ENCODE peak calls at places on chromosomes 2 and 18, in four cellular contexts. A is PC-3, E is fibroblast of pulmonary artery, G is PC-9. W is an unnamed sample.

GRCh38 chr18:47758000-47758399 is 172.5 kb downstream of the SMAD2 start:
- DNase-seq in G (no peak), E (peak; percentile 12), A (peak; percentile 7), W (no peak)

GRCh38 chr2:31476511-31477171 is 62.1 kb upstream of the XDH start:
- DNase-seq in A (no peak), E (no peak), G (no peak), W (peak; percentile 56)

GRCh38 chr2:152415231-152415642 is 80.3 kb downstream of the FMNL2 start:
- DNase-seq in A (peak; percentile 62), E (peak; percentile 74), G (peak; percentile 88), W (peak; percentile 47)

GRCh38 chr2:145649061-145649460 is 1129.1 kb upstream of the ZEB2 start:
- DNase-seq in A (no peak), G (no peak), E (no peak), W (no peak)

GRCh38 chr18:36334798-36335197 is 37.3 kb downstream of the FHOD3 start:
- DNase-seq in E (no peak), G (no peak), A (no peak), W (no peak)

GRCh38 chr2:127455566-127456493 is 37.6 kb downstream of the PROC start:
- DNase-seq in G (peak; percentile 22), A (no peak), E (no peak), W (no peak)

GRCh38 chr2:238854699-238855111 is 6.8 kb downstream of the TWIST2 start:
- DNase-seq in E (no peak), A (no peak), G (no peak), W (no peak)

GRCh38 chr2:18378020-18378653 is 182.3 kb downstream of the RDH14 start:
- DNase-seq in A (peak; percentile 68), E (peak; percentile 64), G (peak; percentile 47), W (peak; percentile 33)

GRCh38 chr2:106982350-106982749 is 96.4 kb upstream of the ST6GAL2 start:
- DNase-seq in E (peak; percentile 49), A (peak; percentile 81), G (no peak), W (peak; percentile 27)

GRCh38 chr2:208609166-208609804 is 202.7 kb downstream of the PTH2R start:
- DNase-seq in A (no peak), E (no peak), G (no peak), W (no peak)

GRCh38 chr2:179417436-179417949 is 152.9 kb upstream of the SESTD1 start:
- DNase-seq in G (no peak), A (no peak), E (no peak), W (no peak)

GRCh38 chr2:11688222-11689069 is 18.5 kb upstream of the NTSR2 start:
- DNase-seq in E (peak; percentile 87), A (peak; percentile 79), G (peak; percentile 90), W (peak; percentile 74)

GRCh38 chr2:11691071-11691660 is 21.2 kb upstream of the NTSR2 start:
- DNase-seq in E (no peak), A (no peak), G (peak; percentile 13), W (no peak)

GRCh38 chr2:11684894-11685460 is 15.0 kb upstream of the NTSR2 start:
- DNase-seq in G (no peak), A (no peak), E (no peak), W (no peak)

GRCh38 chr2:11685906-11686470 is 16.0 kb upstream of the NTSR2 start:
- DNase-seq in G (no peak), E (no peak), A (no peak), W (no peak)

GRCh38 chr2:11687736-11688135 is 17.7 kb upstream of the NTSR2 start:
- DNase-seq in E (no peak), G (peak; percentile 81), A (peak; percentile 70), W (no peak)
- TF ChIP-seq CTCF in E (no peak), G (no peak), A (no peak), W (no peak)

DNA sequence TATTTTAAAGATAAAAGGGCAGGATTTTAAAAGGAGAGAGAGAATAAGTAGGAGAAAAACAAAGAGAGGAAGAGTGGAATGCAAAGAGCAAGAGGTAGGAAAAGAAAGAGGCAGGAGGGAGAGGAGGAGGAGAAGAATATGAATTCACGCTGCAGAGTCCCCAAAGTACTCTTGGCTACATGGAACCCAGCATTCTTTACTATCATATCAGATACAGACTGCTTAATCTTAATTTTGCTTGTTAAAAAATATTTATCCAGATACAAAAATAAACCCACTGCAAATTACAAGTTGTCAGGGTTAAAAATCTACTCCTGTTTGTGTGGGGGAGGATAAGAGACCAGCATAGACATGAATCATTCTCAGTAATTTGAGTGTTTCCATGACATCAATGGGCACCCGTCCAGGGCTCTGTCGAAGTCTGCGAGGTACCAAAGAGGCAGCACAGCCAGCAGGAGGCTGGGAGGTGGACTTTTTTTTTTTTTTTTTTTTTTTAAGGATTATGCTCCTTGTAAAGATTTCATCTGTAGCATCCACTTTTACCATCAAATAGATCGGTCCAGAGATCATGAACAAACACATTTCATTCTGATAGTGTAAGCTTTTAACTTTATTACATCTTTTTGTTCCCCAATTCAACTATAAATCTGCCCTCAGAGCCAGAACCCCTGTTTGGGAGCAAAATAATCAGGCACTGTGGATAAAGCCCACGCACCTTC is 182.2 kb downstream of the TCF4 start:
- DNase-seq in G (peak; percentile 54), A (peak; percentile 93), E (peak; percentile 99), W (peak; percentile 86)
- TF ChIP-seq CTCF in G (no peak), A (no peak), E (peak; percentile 28), W (peak; percentile 16)

GRCh38 chr2:8543412-8544167 is 138.3 kb upstream of the ID2 start:
- DNase-seq in G (no peak), A (peak; percentile 78), E (peak; percentile 76), W (peak; percentile 86)

GRCh38 chr2:8546319-8547283 is 135.3 kb upstream of the ID2 start:
- DNase-seq in E (no peak), A (no peak), G (no peak), W (no peak)

GRCh38 chr2:8545676-8546318 is 136.1 kb upstream of the ID2 start:
- DNase-seq in E (no peak), A (no peak), G (no peak), W (no peak)

GRCh38 chr2:8544168-8544785 is 137.6 kb upstream of the ID2 start:
- DNase-seq in A (no peak), G (no peak), E (no peak), W (no peak)

GRCh38 chr2:8544786-8545631 is 136.8 kb upstream of the ID2 start:
- DNase-seq in G (no peak), E (peak; percentile 77), A (peak; percentile 56), W (peak; percentile 93)
- TF ChIP-seq CTCF in G (no peak), E (peak; percentile 29), A (peak; percentile 64), W (peak; percentile 59)

GRCh38 chr2:98615481-98615880 is 7.1 kb downstream of the UNC50 start:
- DNase-seq in G (no peak), A (no peak), E (no peak), W (peak; percentile 1)
- TF ChIP-seq CTCF in G (no peak), A (peak; percentile 29), E (peak; percentile 12), W (no peak)

GRCh38 chr2:196639180-196640030 is at the start of gene CCDC150:
- DNase-seq in G (peak; percentile 81), A (peak; percentile 97), E (peak; percentile 95), W (peak; percentile 90)
- TF ChIP-seq CTCF in G (no peak), A (peak; percentile 47), E (peak; percentile 27), W (peak; percentile 45)

GRCh38 chr2:192749606-192750200 is 555.0 kb upstream of the TMEFF2 start:
- DNase-seq in A (peak; percentile 41), E (peak; percentile 24), G (no peak), W (no peak)
- TF ChIP-seq CTCF in A (peak; percentile 61), E (peak; percentile 37), G (peak; percentile 43), W (no peak)

DNA sequence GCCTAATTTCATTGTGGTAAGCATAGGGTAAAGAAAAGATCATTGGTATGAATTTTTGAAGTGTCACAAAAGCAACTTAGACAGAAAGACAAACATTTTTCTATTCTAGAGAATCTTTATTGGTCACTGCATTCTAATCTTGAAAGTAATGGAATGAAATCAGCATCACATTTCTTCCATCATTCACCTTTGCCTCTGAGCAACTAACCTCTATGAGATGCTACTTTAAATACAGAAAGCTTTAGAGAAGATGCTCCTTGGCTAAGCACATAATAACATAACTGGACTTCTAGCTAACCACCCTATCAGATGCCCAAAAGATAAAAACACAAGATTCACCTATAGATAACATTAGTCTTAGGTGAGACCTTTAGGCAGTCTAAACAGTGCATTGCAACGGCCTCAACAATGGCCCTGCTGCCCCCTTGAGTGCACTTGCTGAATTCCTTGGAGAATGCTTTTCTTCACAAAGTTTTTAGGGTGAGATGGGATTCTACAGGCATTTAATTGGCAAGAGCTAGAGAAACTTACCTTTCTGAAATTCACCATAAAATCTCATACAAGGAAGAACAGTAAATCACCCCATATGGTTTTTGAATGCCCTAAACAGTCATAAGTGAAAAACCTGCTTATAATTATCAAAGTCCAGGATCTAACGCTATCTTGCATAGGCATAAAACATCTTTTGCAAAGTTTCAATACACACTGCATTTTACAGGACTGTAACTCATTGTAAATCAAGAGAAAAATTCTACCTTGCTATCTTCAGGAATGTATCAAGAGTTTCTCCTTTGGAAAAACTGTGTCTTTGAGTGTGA is 791.3 kb upstream of the CHAC2 start:
- DNase-seq in E (peak; percentile 19), A (peak; percentile 72), G (peak; percentile 38), W (no peak)
- TF ChIP-seq CTCF in E (peak; percentile 67), A (peak; percentile 93), G (peak; percentile 85), W (peak; percentile 42)

DNA sequence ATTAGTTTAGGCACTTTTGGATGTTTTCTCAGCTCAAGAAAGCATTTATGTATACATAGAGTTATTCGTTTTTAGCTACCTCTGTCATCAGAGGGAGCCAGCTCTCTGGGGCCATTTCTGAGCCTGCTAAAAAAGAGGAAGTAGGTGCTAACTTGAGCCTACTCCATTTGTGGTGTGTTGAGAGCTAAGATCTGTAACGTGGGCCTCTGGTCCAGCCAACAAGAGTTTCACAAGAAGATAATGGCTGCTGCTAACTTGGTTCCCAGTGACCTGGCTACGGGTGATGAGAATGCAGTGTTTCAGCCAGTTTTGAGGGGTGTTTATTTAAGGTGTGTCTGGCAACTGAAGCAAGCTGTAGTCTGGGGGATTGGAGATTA is 182.5 kb downstream of the PRKCE start:
- DNase-seq in G (no peak), A (no peak), E (no peak), W (no peak)
- TF ChIP-seq CTCF in G (no peak), A (no peak), E (no peak), W (no peak)

GRCh38 chr2:201633862-201634261 is 9.4 kb downstream of the TMEM237 start:
- DNase-seq in E (no peak), A (no peak), G (no peak), W (no peak)
- TF ChIP-seq CTCF in E (no peak), A (no peak), G (no peak), W (no peak)